ENCODE peak calls at places on chromosomes 7 and 10, in eight cellular contexts. One of them, this sample, is unnamed.

GRCh38 chr7:158856883-158857668 is 718 bp downstream of the DYNC2I1 start:
- DNase-seq in CD8-positive, alpha-beta memory T cell: no peak
- DNase-seq in mucosa of descending colon: no peak
- DNase-seq in endothelial cell of umbilical vein: peak; percentile 19
- DNase-seq in OCI-LY7: no peak
- DNase-seq in heart right ventricle: no peak
- DNase-seq in sigmoid colon: no peak
- DNase-seq in PC-9: no peak
- DNase-seq in this sample: no peak

GRCh38 chr10:61139230-61139928 is 195.4 kb upstream of the RHOBTB1 start:
- DNase-seq in CD8-positive, alpha-beta memory T cell: no peak
- DNase-seq in mucosa of descending colon: no peak
- DNase-seq in endothelial cell of umbilical vein: peak; percentile 41
- DNase-seq in OCI-LY7: no peak
- DNase-seq in heart right ventricle: no peak
- DNase-seq in sigmoid colon: no peak
- DNase-seq in PC-9: no peak
- DNase-seq in this sample: no peak

GRCh38 chr7:91228327-91228726 is 35.9 kb upstream of the FZD1 start:
- DNase-seq in CD8-positive, alpha-beta memory T cell: no peak
- DNase-seq in mucosa of descending colon: no peak
- DNase-seq in endothelial cell of umbilical vein: peak; percentile 53
- DNase-seq in OCI-LY7: no peak
- DNase-seq in heart right ventricle: no peak
- DNase-seq in sigmoid colon: no peak
- DNase-seq in PC-9: no peak
- DNase-seq in this sample: no peak

GRCh38 chr7:55524558-55525310 is 47.6 kb downstream of the VOPP1 start:
- DNase-seq in CD8-positive, alpha-beta memory T cell: no peak
- DNase-seq in mucosa of descending colon: no peak
- DNase-seq in endothelial cell of umbilical vein: no peak
- DNase-seq in OCI-LY7: no peak
- DNase-seq in heart right ventricle: no peak
- DNase-seq in sigmoid colon: no peak
- DNase-seq in PC-9: no peak
- DNase-seq in this sample: no peak

GRCh38 chr10:34470307-34470706 is 344.8 kb downstream of the PARD3 start:
- DNase-seq in CD8-positive, alpha-beta memory T cell: no peak
- DNase-seq in mucosa of descending colon: no peak
- DNase-seq in endothelial cell of umbilical vein: no peak
- DNase-seq in OCI-LY7: no peak
- DNase-seq in heart right ventricle: no peak
- DNase-seq in sigmoid colon: no peak
- DNase-seq in PC-9: no peak
- DNase-seq in this sample: no peak

GRCh38 chr7:107473975-107474598 is 4.2 kb downstream of the GPR22 start:
- DNase-seq in CD8-positive, alpha-beta memory T cell: no peak
- DNase-seq in mucosa of descending colon: no peak
- DNase-seq in endothelial cell of umbilical vein: no peak
- DNase-seq in OCI-LY7: no peak
- DNase-seq in heart right ventricle: no peak
- DNase-seq in sigmoid colon: no peak
- DNase-seq in PC-9: no peak
- DNase-seq in this sample: no peak

GRCh38 chr7:45610019-45610418 is 35.9 kb downstream of the ADCY1 start:
- DNase-seq in CD8-positive, alpha-beta memory T cell: no peak
- DNase-seq in mucosa of descending colon: no peak
- DNase-seq in endothelial cell of umbilical vein: no peak
- DNase-seq in OCI-LY7: no peak
- DNase-seq in heart right ventricle: no peak
- DNase-seq in sigmoid colon: no peak
- DNase-seq in PC-9: no peak
- DNase-seq in this sample: peak; percentile 58

GRCh38 chr7:95132500-95132899 is 191.8 kb downstream of the PON1 start:
- DNase-seq in CD8-positive, alpha-beta memory T cell: no peak
- DNase-seq in mucosa of descending colon: no peak
- DNase-seq in endothelial cell of umbilical vein: no peak
- DNase-seq in OCI-LY7: no peak
- DNase-seq in heart right ventricle: no peak
- DNase-seq in sigmoid colon: no peak
- DNase-seq in PC-9: no peak
- DNase-seq in this sample: no peak

GRCh38 chr10:14022052-14022451 is 308.7 kb downstream of the FRMD4A start:
- DNase-seq in CD8-positive, alpha-beta memory T cell: no peak
- DNase-seq in mucosa of descending colon: no peak
- DNase-seq in endothelial cell of umbilical vein: no peak
- DNase-seq in OCI-LY7: no peak
- DNase-seq in heart right ventricle: no peak
- DNase-seq in sigmoid colon: no peak
- DNase-seq in PC-9: no peak
- DNase-seq in this sample: no peak

GRCh38 chr7:107103369-107103768 is 58.9 kb downstream of the PRKAR2B start:
- DNase-seq in CD8-positive, alpha-beta memory T cell: peak; percentile 6
- DNase-seq in mucosa of descending colon: no peak
- DNase-seq in endothelial cell of umbilical vein: peak; percentile 65
- DNase-seq in OCI-LY7: peak; percentile 74
- DNase-seq in heart right ventricle: no peak
- DNase-seq in sigmoid colon: no peak
- DNase-seq in PC-9: peak; percentile 71
- DNase-seq in this sample: no peak

GRCh38 chr10:33211123-33211878 is 123.2 kb downstream of the NRP1 start:
- DNase-seq in CD8-positive, alpha-beta memory T cell: no peak
- DNase-seq in mucosa of descending colon: no peak
- DNase-seq in endothelial cell of umbilical vein: no peak
- DNase-seq in OCI-LY7: no peak
- DNase-seq in heart right ventricle: peak; percentile 52
- DNase-seq in sigmoid colon: peak; percentile 78
- DNase-seq in PC-9: no peak
- DNase-seq in this sample: no peak

GRCh38 chr7:70498633-70499032 is 633.3 kb upstream of the GALNT17 start:
- DNase-seq in CD8-positive, alpha-beta memory T cell: no peak
- DNase-seq in mucosa of descending colon: no peak
- DNase-seq in endothelial cell of umbilical vein: no peak
- DNase-seq in OCI-LY7: no peak
- DNase-seq in heart right ventricle: no peak
- DNase-seq in sigmoid colon: no peak
- DNase-seq in PC-9: no peak
- DNase-seq in this sample: no peak

GRCh38 chr10:9825491-9826018 is 1192.1 kb upstream of the CELF2 start:
- DNase-seq in CD8-positive, alpha-beta memory T cell: no peak
- DNase-seq in mucosa of descending colon: no peak
- DNase-seq in endothelial cell of umbilical vein: peak; percentile 50
- DNase-seq in OCI-LY7: no peak
- DNase-seq in heart right ventricle: no peak
- DNase-seq in sigmoid colon: no peak
- DNase-seq in PC-9: no peak
- DNase-seq in this sample: no peak

GRCh38 chr7:146656988-146657387 is 540.4 kb downstream of the CNTNAP2 start:
- DNase-seq in CD8-positive, alpha-beta memory T cell: no peak
- DNase-seq in mucosa of descending colon: no peak
- DNase-seq in endothelial cell of umbilical vein: no peak
- DNase-seq in OCI-LY7: no peak
- DNase-seq in heart right ventricle: no peak
- DNase-seq in sigmoid colon: no peak
- DNase-seq in PC-9: no peak
- DNase-seq in this sample: no peak

GRCh38 chr10:108358912-108359311 is 1194.4 kb upstream of the SORCS1 start:
- DNase-seq in CD8-positive, alpha-beta memory T cell: no peak
- DNase-seq in mucosa of descending colon: no peak
- DNase-seq in endothelial cell of umbilical vein: no peak
- DNase-seq in OCI-LY7: no peak
- DNase-seq in heart right ventricle: no peak
- DNase-seq in sigmoid colon: no peak
- DNase-seq in PC-9: peak; percentile 56
- DNase-seq in this sample: no peak

GRCh38 chr7:74233655-74234280 is 20.4 kb downstream of the RFC2 start:
- DNase-seq in CD8-positive, alpha-beta memory T cell: no peak
- DNase-seq in mucosa of descending colon: no peak
- DNase-seq in endothelial cell of umbilical vein: peak; percentile 26
- DNase-seq in OCI-LY7: no peak
- DNase-seq in heart right ventricle: no peak
- DNase-seq in sigmoid colon: no peak
- DNase-seq in PC-9: no peak
- DNase-seq in this sample: no peak

GRCh38 chr7:91249506-91250233 is 14.6 kb upstream of the FZD1 start:
- DNase-seq in CD8-positive, alpha-beta memory T cell: no peak
- DNase-seq in mucosa of descending colon: no peak
- DNase-seq in endothelial cell of umbilical vein: no peak
- DNase-seq in OCI-LY7: no peak
- DNase-seq in heart right ventricle: no peak
- DNase-seq in sigmoid colon: no peak
- DNase-seq in PC-9: peak; percentile 68
- DNase-seq in this sample: no peak

GRCh38 chr10:125023862-125024495 is 82.1 kb downstream of the ZRANB1 start:
- DNase-seq in CD8-positive, alpha-beta memory T cell: no peak
- DNase-seq in mucosa of descending colon: peak; percentile 51
- DNase-seq in endothelial cell of umbilical vein: peak; percentile 31
- DNase-seq in OCI-LY7: no peak
- DNase-seq in heart right ventricle: peak; percentile 76
- DNase-seq in sigmoid colon: peak; percentile 92
- DNase-seq in PC-9: no peak
- DNase-seq in this sample: peak; percentile 51

GRCh38 chr10:125021686-125022374 is 79.9 kb downstream of the ZRANB1 start:
- DNase-seq in CD8-positive, alpha-beta memory T cell: no peak
- DNase-seq in mucosa of descending colon: no peak
- DNase-seq in endothelial cell of umbilical vein: no peak
- DNase-seq in OCI-LY7: no peak
- DNase-seq in heart right ventricle: no peak
- DNase-seq in sigmoid colon: no peak
- DNase-seq in PC-9: no peak
- DNase-seq in this sample: no peak

GRCh38 chr10:125022671-125023070 is 80.7 kb downstream of the ZRANB1 start:
- DNase-seq in CD8-positive, alpha-beta memory T cell: no peak
- DNase-seq in mucosa of descending colon: no peak
- DNase-seq in endothelial cell of umbilical vein: no peak
- DNase-seq in OCI-LY7: no peak
- DNase-seq in heart right ventricle: no peak
- DNase-seq in sigmoid colon: no peak
- DNase-seq in PC-9: no peak
- DNase-seq in this sample: no peak

GRCh38 chr10:125024496-125025234 is 82.7 kb downstream of the ZRANB1 start:
- DNase-seq in CD8-positive, alpha-beta memory T cell: no peak
- DNase-seq in mucosa of descending colon: no peak
- DNase-seq in endothelial cell of umbilical vein: peak; percentile 58
- DNase-seq in OCI-LY7: peak; percentile 20
- DNase-seq in heart right ventricle: no peak
- DNase-seq in sigmoid colon: no peak
- DNase-seq in PC-9: no peak
- DNase-seq in this sample: peak; percentile 17

GRCh38 chr10:125023269-125023668 is 81.3 kb downstream of the ZRANB1 start:
- DNase-seq in CD8-positive, alpha-beta memory T cell: no peak
- DNase-seq in mucosa of descending colon: no peak
- DNase-seq in endothelial cell of umbilical vein: no peak
- DNase-seq in OCI-LY7: no peak
- DNase-seq in heart right ventricle: peak; percentile 64
- DNase-seq in sigmoid colon: peak; percentile 64
- DNase-seq in PC-9: no peak
- DNase-seq in this sample: peak; percentile 50
- H3K4me1 ChIP-seq in CD8-positive, alpha-beta memory T cell: no peaks in the 10 kb centered on the region
- H3K4me1 ChIP-seq in mucosa of descending colon: peaks cover 30% of the 10 kb centered on the region
- H3K4me1 ChIP-seq in endothelial cell of umbilical vein: peaks cover 9% of the 10 kb centered on the region
- H3K4me1 ChIP-seq in OCI-LY7: peaks cover 18% of the 10 kb centered on the region
- H3K4me1 ChIP-seq in heart right ventricle: peaks cover 31% of the 10 kb centered on the region
- H3K4me1 ChIP-seq in sigmoid colon: no peaks in the 10 kb centered on the region
- H3K4me1 ChIP-seq in PC-9: no peaks in the 10 kb centered on the region
- H3K4me1 ChIP-seq in this sample: peaks cover 32% of the 10 kb centered on the region

DNA sequence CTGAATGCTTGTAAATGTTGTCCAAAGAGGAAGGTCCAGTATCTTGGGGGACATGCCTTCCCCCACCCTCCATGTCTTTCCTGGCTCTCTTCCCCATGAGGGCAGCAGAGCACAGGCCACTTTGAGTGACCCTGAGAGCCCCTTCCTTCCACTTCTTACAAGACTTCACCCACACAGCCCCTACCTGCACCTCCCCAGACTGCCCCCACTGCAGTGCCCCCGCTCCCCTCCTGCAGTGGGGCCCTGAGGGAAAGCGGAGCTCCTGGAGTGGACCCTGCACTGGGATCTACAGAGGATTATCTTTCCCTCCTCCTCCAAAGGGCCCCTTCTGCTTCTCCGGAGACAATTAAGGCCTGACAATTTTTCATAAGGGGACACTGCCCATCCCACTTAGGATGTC is 326.8 kb downstream of the TCERG1L start:
- DNase-seq in CD8-positive, alpha-beta memory T cell: no peak
- DNase-seq in mucosa of descending colon: no peak
- DNase-seq in endothelial cell of umbilical vein: no peak
- DNase-seq in OCI-LY7: no peak
- DNase-seq in heart right ventricle: no peak
- DNase-seq in sigmoid colon: no peak
- DNase-seq in PC-9: no peak
- DNase-seq in this sample: no peak
- H3K4me1 ChIP-seq in CD8-positive, alpha-beta memory T cell: no peaks in the 10 kb centered on the region
- H3K4me1 ChIP-seq in mucosa of descending colon: no peaks in the 10 kb centered on the region
- H3K4me1 ChIP-seq in endothelial cell of umbilical vein: no peaks in the 10 kb centered on the region
- H3K4me1 ChIP-seq in OCI-LY7: no peaks in the 10 kb centered on the region
- H3K4me1 ChIP-seq in heart right ventricle: no peaks in the 10 kb centered on the region
- H3K4me1 ChIP-seq in sigmoid colon: no peaks in the 10 kb centered on the region
- H3K4me1 ChIP-seq in PC-9: no peaks in the 10 kb centered on the region
- H3K4me1 ChIP-seq in this sample: no peaks in the 10 kb centered on the region

GRCh38 chr10:72309290-72310240 is 35.8 kb downstream of the DDIT4 start:
- DNase-seq in CD8-positive, alpha-beta memory T cell: no peak
- DNase-seq in mucosa of descending colon: peak; percentile 75
- DNase-seq in endothelial cell of umbilical vein: no peak
- DNase-seq in OCI-LY7: no peak
- DNase-seq in heart right ventricle: peak; percentile 62
- DNase-seq in sigmoid colon: peak; percentile 77
- DNase-seq in PC-9: no peak
- DNase-seq in this sample: no peak

GRCh38 chr10:72308320-72308987 is 34.7 kb downstream of the DDIT4 start:
- DNase-seq in CD8-positive, alpha-beta memory T cell: no peak
- DNase-seq in mucosa of descending colon: peak; percentile 70
- DNase-seq in endothelial cell of umbilical vein: peak; percentile 74
- DNase-seq in OCI-LY7: no peak
- DNase-seq in heart right ventricle: peak; percentile 67
- DNase-seq in sigmoid colon: peak; percentile 82
- DNase-seq in PC-9: peak; percentile 83
- DNase-seq in this sample: no peak

GRCh38 chr10:72311667-72312066 is 37.9 kb downstream of the DDIT4 start:
- DNase-seq in CD8-positive, alpha-beta memory T cell: no peak
- DNase-seq in mucosa of descending colon: no peak
- DNase-seq in endothelial cell of umbilical vein: no peak
- DNase-seq in OCI-LY7: no peak
- DNase-seq in heart right ventricle: no peak
- DNase-seq in sigmoid colon: no peak
- DNase-seq in PC-9: no peak
- DNase-seq in this sample: no peak

GRCh38 chr10:72310241-72310633 is 36.5 kb downstream of the DDIT4 start:
- DNase-seq in CD8-positive, alpha-beta memory T cell: no peak
- DNase-seq in mucosa of descending colon: peak; percentile 42
- DNase-seq in endothelial cell of umbilical vein: no peak
- DNase-seq in OCI-LY7: no peak
- DNase-seq in heart right ventricle: no peak
- DNase-seq in sigmoid colon: no peak
- DNase-seq in PC-9: peak; percentile 87
- DNase-seq in this sample: no peak

GRCh38 chr10:72310636-72311035 is 36.9 kb downstream of the DDIT4 start:
- DNase-seq in CD8-positive, alpha-beta memory T cell: no peak
- DNase-seq in mucosa of descending colon: peak; percentile 29
- DNase-seq in endothelial cell of umbilical vein: no peak
- DNase-seq in OCI-LY7: no peak
- DNase-seq in heart right ventricle: no peak
- DNase-seq in sigmoid colon: no peak
- DNase-seq in PC-9: peak; percentile 79
- DNase-seq in this sample: no peak
- H3K4me1 ChIP-seq in CD8-positive, alpha-beta memory T cell: peaks cover 52% of the 10 kb centered on the region
- H3K4me1 ChIP-seq in mucosa of descending colon: peaks cover 41% of the 10 kb centered on the region
- H3K4me1 ChIP-seq in endothelial cell of umbilical vein: peaks cover 33% of the 10 kb centered on the region
- H3K4me1 ChIP-seq in OCI-LY7: peaks cover 18% of the 10 kb centered on the region
- H3K4me1 ChIP-seq in heart right ventricle: peaks cover 30% of the 10 kb centered on the region
- H3K4me1 ChIP-seq in sigmoid colon: no peaks in the 10 kb centered on the region
- H3K4me1 ChIP-seq in PC-9: peaks cover 78% of the 10 kb centered on the region
- H3K4me1 ChIP-seq in this sample: peaks cover 5% of the 10 kb centered on the region

GRCh38 chr10:7260412-7260900 is 150.4 kb downstream of the SFMBT2 start:
- DNase-seq in CD8-positive, alpha-beta memory T cell: peak; percentile 14
- DNase-seq in mucosa of descending colon: peak; percentile 39
- DNase-seq in endothelial cell of umbilical vein: peak; percentile 64
- DNase-seq in OCI-LY7: peak; percentile 79
- DNase-seq in heart right ventricle: no peak
- DNase-seq in sigmoid colon: peak; percentile 93
- DNase-seq in PC-9: no peak
- DNase-seq in this sample: no peak
- H3K4me1 ChIP-seq in CD8-positive, alpha-beta memory T cell: peaks cover 33% of the 10 kb centered on the region
- H3K4me1 ChIP-seq in mucosa of descending colon: no peaks in the 10 kb centered on the region
- H3K4me1 ChIP-seq in endothelial cell of umbilical vein: peaks cover 10% of the 10 kb centered on the region
- H3K4me1 ChIP-seq in OCI-LY7: peaks cover 14% of the 10 kb centered on the region
- H3K4me1 ChIP-seq in heart right ventricle: peaks cover 7% of the 10 kb centered on the region
- H3K4me1 ChIP-seq in sigmoid colon: no peaks in the 10 kb centered on the region
- H3K4me1 ChIP-seq in PC-9: no peaks in the 10 kb centered on the region
- H3K4me1 ChIP-seq in this sample: peaks cover 3% of the 10 kb centered on the region